ENCODE peak calls at places on chromosomes 4 and X, in eight cellular contexts. W is lung; H is T-helper 2 cell; L is ELR; J is psoas muscle; A is heart right ventricle; Q is activated CD8-positive, alpha-beta memory T cell treated with anti-CD3 and anti-CD28 coated beads, Interleukin-2, amount 50 U/mL, for 48 hours; I is GM20000. B is an unnamed sample.

GRCh38 chr4:118004088-118004487 is 30.2 kb upstream of the NDST3 start:
- DNase-seq in W (no peak), H (no peak), A (no peak), Q (no peak), L (no peak), I (no peak), J (no peak), B (no peak)

GRCh38 chrX:39758791-39759525 is 338.8 kb downstream of the BCOR start:
- DNase-seq in Q (no peak), J (no peak), A (peak), I (no peak), L (no peak), H (no peak), W (no peak), B (peak)

GRCh38 chr4:14223461-14223860 is 595.9 kb upstream of the BOD1L1 start:
- DNase-seq in Q (no peak), I (no peak), J (no peak), H (no peak), L (no peak), W (no peak), A (no peak), B (no peak)

GRCh38 chrX:12903646-12904045 is 2.8 kb upstream of the TLR8 start:
- DNase-seq in W (no peak), Q (no peak), L (no peak), A (no peak), H (no peak), J (no peak), I (no peak), B (no peak)

GRCh38 chr4:11424000-11424399 is 4.7 kb downstream of the HS3ST1 start:
- DNase-seq in L (peak), H (no peak), I (peak), Q (no peak), W (no peak), J (no peak), A (peak), B (no peak)

GRCh38 chrX:40912576-40912975 is 172.7 kb upstream of the USP9X start:
- DNase-seq in Q (no peak), J (no peak), I (no peak), L (peak), W (no peak), A (no peak), H (no peak), B (no peak)

GRCh38 chr4:8318509-8318908 is 49.0 kb downstream of the HTRA3 start:
- DNase-seq in Q (peak), W (no peak), H (no peak), A (no peak), J (no peak), L (no peak), I (no peak), B (peak)

GRCh38 chr4:83704786-83705185 is 168.9 kb downstream of the GPAT3 start:
- DNase-seq in Q (no peak), H (no peak), L (no peak), J (no peak), A (no peak), I (no peak), W (no peak), B (no peak)

GRCh38 chr4:169869487-169869886 is 111.7 kb upstream of the HPF1 start:
- DNase-seq in A (no peak), Q (no peak), L (peak), J (no peak), W (no peak), I (no peak), H (no peak), B (no peak)

GRCh38 chrX:120549483-120550452 is 11.0 kb downstream of the CUL4B start:
- DNase-seq in I (no peak), J (no peak), W (no peak), A (no peak), Q (no peak), L (peak), H (no peak), B (no peak)

GRCh38 chr4:186689476-186689875 is 34.2 kb downstream of the FAT1 start:
- DNase-seq in Q (no peak), W (peak), L (no peak), J (no peak), I (no peak), A (no peak), H (no peak), B (no peak)

GRCh38 chrX:133608406-133608805 is 193.1 kb upstream of the GPC4 start:
- DNase-seq in H (no peak), W (no peak), A (no peak), I (no peak), J (no peak), L (no peak), Q (no peak), B (no peak)

GRCh38 chr4:39118034-39118658 is 56.1 kb downstream of the KLHL5 start:
- DNase-seq in Q (no peak), L (no peak), H (no peak), A (no peak), I (no peak), J (no peak), W (no peak), B (no peak)

GRCh38 chr4:79178770-79179169 is 147.1 kb downstream of the NAA11 start:
- DNase-seq in W (no peak), A (peak), L (no peak), I (no peak), H (no peak), Q (no peak), J (no peak), B (no peak)

GRCh38 chrX:850471-850916 is 219.9 kb downstream of the SHOX start:
- DNase-seq in I (no peak), H (no peak), Q (no peak), A (no peak), W (no peak), L (no peak), J (no peak), B (no peak)

GRCh38 chr4:95547708-95548471 is 883 bp downstream of the UNC5C start:
- DNase-seq in L (no peak), J (peak), W (no peak), Q (peak), I (peak), H (no peak), A (peak), B (no peak)

GRCh38 chr4:14726441-14727405 is 275.6 kb upstream of the CPEB2 start:
- DNase-seq in W (no peak), Q (no peak), J (no peak), A (no peak), I (no peak), H (no peak), L (peak), B (no peak)

GRCh38 chr4:128859887-128860774 is 50.6 kb downstream of the JADE1 start:
- DNase-seq in Q (no peak), J (no peak), H (no peak), L (peak), W (no peak), I (no peak), A (no peak), B (no peak)

GRCh38 chrX:118974088-118974907 is at the start of gene LONRF3:
- DNase-seq in H (peak), I (peak), A (peak), W (peak), L (peak), Q (peak), J (peak), B (peak)

GRCh38 chr4:61201562-61202099 is 1.5 kb downstream of the ADGRL3 start:
- DNase-seq in I (no peak), L (peak), A (peak), W (no peak), Q (no peak), J (no peak), H (no peak), B (no peak)

GRCh38 chrX:10648608-10649007 is 28.2 kb upstream of the MID1 start:
- DNase-seq in A (no peak), I (no peak), L (no peak), W (no peak), J (no peak), H (no peak), Q (no peak), B (no peak)

GRCh38 chr4:147944264-147944663 is 212.4 kb downstream of the ARHGAP10 start:
- DNase-seq in H (no peak), I (no peak), W (no peak), A (no peak), L (no peak), Q (no peak), J (no peak), B (no peak)

GRCh38 chrX:10017866-10018265 is 50.7 kb downstream of the CLDN34 start:
- DNase-seq in J (no peak), A (no peak), I (no peak), W (no peak), Q (no peak), H (no peak), L (peak), B (no peak)

GRCh38 chrX:42242044-42242443 is 318.7 kb upstream of the CASK start:
- DNase-seq in I (no peak), H (no peak), Q (no peak), W (no peak), A (peak), L (no peak), J (no peak), B (no peak)

GRCh38 chr4:97496298-97496873 is 646.9 kb downstream of the STPG2 start:
- DNase-seq in A (no peak), Q (no peak), J (no peak), H (no peak), L (no peak), W (no peak), I (no peak), B (no peak)

GRCh38 chrX:110964761-110965160 is 131.2 kb upstream of the PAK3 start:
- DNase-seq in H (no peak), I (no peak), W (no peak), L (no peak), J (no peak), A (no peak), Q (no peak), B (no peak)

GRCh38 chr4:38671594-38671943 is 7.6 kb downstream of the KLF3 start:
- DNase-seq in A (no peak), Q (no peak), L (no peak), H (no peak), W (no peak), J (no peak), I (no peak), B (no peak)

GRCh38 chr4:151675366-151676060 is 85.3 kb downstream of the GATB start:
- DNase-seq in W (no peak), I (no peak), A (no peak), J (no peak), Q (no peak), H (no peak), L (no peak), B (peak)

GRCh38 chr4:123505457-123506310 is 109.1 kb downstream of the SPRY1 start:
- DNase-seq in A (peak), Q (peak), H (no peak), L (peak), J (peak), W (peak), I (peak), B (peak)

GRCh38 chrX:123665197-123665596 is 67.7 kb downstream of the THOC2 start:
- DNase-seq in A (no peak), I (no peak), Q (no peak), H (no peak), W (no peak), J (no peak), L (peak), B (no peak)

GRCh38 chr4:71664366-71664765 is 119.5 kb downstream of the GC start:
- DNase-seq in W (no peak), Q (no peak), H (no peak), A (no peak), J (no peak), L (no peak), I (no peak), B (no peak)

GRCh38 chrX:148441387-148441786 is 59.0 kb upstream of the AFF2 start:
- DNase-seq in L (no peak), H (no peak), I (no peak), A (no peak), J (no peak), Q (no peak), W (no peak), B (no peak)

GRCh38 chrX:102517331-102517730 is 792 bp upstream of the TMSB15A start:
- DNase-seq in H (no peak), L (peak), W (no peak), A (no peak), J (no peak), Q (no peak), I (no peak), B (no peak)

B was measured in left lobe of liver.